ENCODE peak calls at places on chromosomes 4 and X, in four cellular contexts. N, B, A and F are unnamed samples.
A peak's percentile ranks its signal among the peaks of the same experiment; 100 is the strongest.

GRCh38 chrX:72243472-72243871 is 4.6 kb upstream of the ERCC6L start:
- DNase-seq in N (peak; percentile 41), B (no peak), A (no peak), F (no peak)

GRCh38 chr4:140300271-140300970 is 73.0 kb upstream of the SCOC start:
- DNase-seq in A (no peak), B (no peak), N (peak; percentile 78), F (no peak)

GRCh38 chr4:166091914-166092510 is 219.0 kb downstream of the TLL1 start:
- DNase-seq in N (peak; percentile 60), B (no peak), A (no peak), F (peak; percentile 4)

GRCh38 chr4:112377127-112377635 is 80.0 kb downstream of the ALPK1 start:
- DNase-seq in B (no peak), N (no peak), A (no peak), F (no peak)

GRCh38 chr4:55077577-55077976 is 47.8 kb downstream of the KDR start:
- DNase-seq in N (no peak), B (no peak), A (no peak), F (no peak)

GRCh38 chr4:99506781-99507180 is 4.0 kb upstream of the C4orf17 start:
- DNase-seq in B (no peak), N (no peak), A (no peak), F (no peak)

GRCh38 chrX:101682723-101683122 is 23.1 kb upstream of the ARMCX2 start:
- DNase-seq in N (peak; percentile 1), B (no peak), A (no peak), F (no peak)

GRCh38 chr4:7607156-7607910 is 172.6 kb upstream of the PSAPL1 start:
- DNase-seq in B (no peak), N (no peak), A (no peak), F (no peak)

GRCh38 chr4:76233967-76234678 is 17.4 kb upstream of the FAM47E start:
- DNase-seq in A (no peak), N (no peak), B (no peak), F (no peak)

DNA sequence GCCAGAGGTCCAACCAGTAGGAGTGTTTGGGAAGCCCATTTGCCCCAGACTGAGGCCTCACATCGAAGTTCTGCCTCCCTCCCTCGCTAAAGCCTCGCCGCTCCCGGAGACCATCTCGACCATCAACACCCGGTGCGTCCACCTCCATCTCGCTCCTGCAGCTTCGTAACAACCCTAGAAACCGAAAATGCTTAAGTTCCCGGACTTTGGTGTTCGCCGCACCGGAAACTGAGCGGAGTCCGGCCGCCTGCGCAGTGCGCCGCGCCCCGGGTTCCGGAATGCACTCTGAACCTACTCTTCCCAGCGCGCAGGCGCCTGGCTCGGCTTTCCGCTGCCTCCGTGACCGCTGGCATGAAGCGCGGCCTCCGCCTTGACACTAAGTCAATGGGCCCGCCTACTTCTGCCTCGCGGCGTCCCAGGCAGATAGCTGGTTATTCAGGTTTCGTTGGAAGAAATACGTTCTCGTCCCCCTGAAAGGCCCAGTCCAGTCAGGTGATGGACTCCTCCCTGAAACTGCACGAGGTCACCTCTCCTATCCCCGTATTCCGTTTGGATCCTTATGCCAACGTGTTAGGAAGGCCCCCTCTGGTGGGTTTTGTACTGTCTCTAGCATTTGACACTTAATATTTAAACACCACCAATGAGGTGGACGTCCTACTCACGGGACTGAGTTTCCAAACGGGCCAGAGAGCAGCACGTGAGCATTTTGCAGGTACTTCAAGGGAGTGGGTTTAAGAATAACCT is 21.4 kb downstream of the FABP2 start:
- DNase-seq in A (peak; percentile 80), N (peak; percentile 91), B (no peak), F (peak; percentile 79)
- TF ChIP-seq CTCF in A (peak; percentile 14), N (peak; percentile 23), B (peak; percentile 11), F (peak; percentile 19)

GRCh38 chr4:36237366-36238353 is 6.7 kb downstream of the ARAP2 start:
- DNase-seq in A (no peak), N (no peak), B (no peak), F (no peak)

GRCh38 chr4:36243355-36244256 is 708 bp downstream of the ARAP2 start:
- DNase-seq in A (no peak), N (peak; percentile 16), B (peak; percentile 4), F (no peak)

GRCh38 chr4:36244257-36245084 is at the start of gene ARAP2:
- DNase-seq in A (no peak), N (peak; percentile 12), B (peak; percentile 2), F (no peak)

GRCh38 chr4:36241771-36242170 is 2.5 kb downstream of the ARAP2 start:
- DNase-seq in B (no peak), A (peak; percentile 53), N (peak; percentile 1), F (peak; percentile 61)

DNA sequence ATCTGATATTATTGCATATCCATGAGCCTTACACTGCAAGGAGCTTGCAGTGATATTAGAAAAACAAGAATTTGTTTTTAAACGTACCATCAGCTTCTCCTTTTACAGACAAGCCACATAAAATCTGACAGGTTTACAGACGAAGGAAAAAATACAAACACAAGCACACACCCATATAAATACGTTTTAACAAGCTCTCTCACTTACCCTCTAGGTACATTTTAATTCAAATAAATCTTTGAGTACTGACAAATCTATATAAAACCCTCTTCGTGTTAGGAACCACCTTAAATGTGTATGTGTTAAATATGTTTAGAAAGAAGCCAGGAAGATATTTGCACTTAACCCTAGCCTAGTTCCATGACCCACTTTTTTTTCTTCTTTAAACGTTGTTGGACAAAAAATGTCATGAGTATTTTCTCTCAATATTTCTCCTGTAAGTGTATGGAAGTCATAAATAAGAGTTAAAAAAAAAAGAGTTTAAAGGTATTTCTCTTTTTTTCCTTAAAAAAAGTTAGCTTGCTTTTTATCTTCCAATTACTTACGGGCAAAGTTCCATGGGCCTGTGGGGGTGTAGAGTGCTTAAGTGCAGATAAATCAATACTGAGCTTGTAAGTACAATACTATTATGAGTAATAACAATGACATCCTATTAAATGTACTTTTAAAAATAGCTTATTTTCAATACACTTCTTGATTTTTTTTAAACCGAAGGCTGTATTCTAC is 1.5 kb downstream of the ARAP2 start:
- DNase-seq in A (no peak), N (peak; percentile 3), B (no peak), F (no peak)
- H3K4me3 ChIP-seq in A (peak overlapping the region; percentile 84), N (no peak overlapping the region), B (peak overlapping the region; percentile 90), F (peak overlapping the region; percentile 82)

DNA sequence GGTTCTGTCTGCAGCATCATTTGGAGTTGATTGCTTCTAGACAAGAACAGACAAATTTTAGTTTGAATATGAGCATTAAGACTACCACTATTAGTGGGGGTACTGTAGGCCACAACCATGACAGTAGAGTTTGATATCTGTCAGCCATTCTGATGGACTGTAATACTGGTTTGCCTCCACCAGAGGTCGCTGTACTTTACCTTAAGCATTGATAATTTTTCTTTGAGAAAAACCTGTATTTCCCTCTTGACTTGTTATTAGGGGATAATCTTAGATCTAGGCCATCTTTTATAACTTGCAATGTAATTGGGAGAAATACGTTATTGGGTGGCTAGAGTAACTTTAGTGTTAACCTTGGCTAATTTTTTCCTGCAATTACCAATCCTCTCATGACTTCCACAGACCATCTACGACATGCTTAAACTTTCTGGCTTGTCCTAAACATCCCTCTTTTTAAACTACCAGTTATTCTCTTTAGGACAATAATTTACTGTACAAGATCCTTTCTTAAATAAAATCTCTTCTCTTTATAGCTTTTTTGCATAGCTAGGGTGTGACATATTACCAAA is 562.4 kb downstream of the MAGEB5 start:
- DNase-seq in N (no peak), A (no peak), B (no peak), F (no peak)
- TF ChIP-seq CTCF in N (peak; percentile 23), A (peak; percentile 45), B (no peak), F (peak; percentile 30)

GRCh38 chr4:174217273-174218126 is 66.0 kb downstream of the FBXO8 start:
- DNase-seq in B (no peak), A (no peak), N (peak; percentile 52), F (no peak)

GRCh38 chr4:174216935-174217272 is 66.6 kb downstream of the FBXO8 start:
- DNase-seq in A (no peak), B (no peak), N (no peak), F (no peak)

GRCh38 chr4:174215936-174216699 is 67.3 kb downstream of the FBXO8 start:
- DNase-seq in B (no peak), N (peak; percentile 12), A (no peak), F (no peak)

GRCh38 chr4:174215055-174215454 is 68.4 kb downstream of the FBXO8 start:
- DNase-seq in N (peak; percentile 11), B (no peak), A (no peak), F (no peak)

DNA sequence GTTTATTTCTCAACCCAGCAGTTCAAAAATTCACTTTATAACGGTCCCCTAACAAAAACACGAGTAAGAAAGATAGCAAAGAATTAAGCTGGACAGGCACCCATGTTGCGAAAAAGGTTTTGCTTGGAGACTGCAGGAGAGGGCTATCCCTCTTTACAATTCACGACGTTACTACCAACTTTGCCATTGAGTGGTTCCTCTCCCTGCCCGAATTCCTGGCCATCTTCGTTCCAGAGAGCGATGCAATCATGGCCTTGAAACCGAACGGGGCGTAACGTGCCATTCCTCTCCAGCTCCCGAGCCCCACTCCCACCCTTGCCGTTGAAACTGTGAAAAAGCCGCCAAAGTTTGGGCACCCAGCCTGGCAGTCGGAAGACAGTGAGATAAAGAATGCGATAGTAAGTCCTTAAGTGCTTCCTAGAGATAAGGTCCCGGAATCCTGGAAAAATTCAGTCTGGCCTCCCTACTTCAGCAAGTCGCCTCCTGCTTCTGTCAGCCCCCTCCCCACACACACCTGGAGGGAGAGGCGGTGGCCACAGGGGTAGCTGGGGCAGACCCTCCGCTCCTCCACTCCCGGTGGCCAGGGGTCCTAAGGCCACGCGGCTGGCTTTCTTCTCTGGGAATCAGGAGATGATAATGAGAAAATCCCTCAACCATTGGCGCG is 65.2 kb downstream of the FBXO8 start:
- DNase-seq in A (no peak), B (no peak), N (peak; percentile 27), F (no peak)
- H3K4me3 ChIP-seq in A (no peak overlapping the region), B (no peak overlapping the region), N (peak overlapping the region; percentile 18), F (no peak overlapping the region)

GRCh38 chr4:80263541-80264351 is 2.7 kb upstream of the FGF5 start:
- DNase-seq in B (no peak), A (no peak), N (no peak), F (no peak)
- TF ChIP-seq CTCF in B (no peak), A (no peak), N (no peak), F (no peak)